ENCODE peak calls at places on chromosomes 12 and 14, in nine cellular contexts. One of them, this sample, is unnamed.

GRCh38 chr14:89702151-89702936 is 252.2 kb downstream of the EFCAB11 start:
- DNase-seq in uterus: peak; percentile 54
- DNase-seq in stomach: no peak
- DNase-seq in Peyer's patch: no peak
- DNase-seq in K562: no peak
- DNase-seq in heart left ventricle: peak; percentile 43
- DNase-seq in testis: peak; percentile 54
- DNase-seq in lower leg skin: peak; percentile 87
- DNase-seq in body of pancreas: peak; percentile 19
- DNase-seq in this sample: no peak

GRCh38 chr12:39467432-39467870 is 24.5 kb upstream of the KIF21A start:
- DNase-seq in uterus: no peak
- DNase-seq in stomach: no peak
- DNase-seq in Peyer's patch: no peak
- DNase-seq in K562: no peak
- DNase-seq in heart left ventricle: no peak
- DNase-seq in testis: no peak
- DNase-seq in lower leg skin: no peak
- DNase-seq in body of pancreas: no peak
- DNase-seq in this sample: no peak

GRCh38 chr14:24368562-24369252 is 723 bp downstream of the NFATC4 start:
- DNase-seq in uterus: peak; percentile 83
- DNase-seq in stomach: no peak
- DNase-seq in Peyer's patch: peak; percentile 38
- DNase-seq in K562: peak; percentile 42
- DNase-seq in heart left ventricle: peak; percentile 49
- DNase-seq in testis: peak; percentile 39
- DNase-seq in lower leg skin: peak; percentile 93
- DNase-seq in body of pancreas: peak; percentile 46
- DNase-seq in this sample: peak; percentile 45

GRCh38 chr14:71372411-71372838 is 465.2 kb downstream of the PCNX1 start:
- DNase-seq in uterus: no peak
- DNase-seq in stomach: no peak
- DNase-seq in Peyer's patch: no peak
- DNase-seq in K562: no peak
- DNase-seq in heart left ventricle: no peak
- DNase-seq in testis: no peak
- DNase-seq in lower leg skin: no peak
- DNase-seq in body of pancreas: no peak
- DNase-seq in this sample: no peak

GRCh38 chr12:5584776-5585560 is 153.1 kb downstream of the NTF3 start:
- DNase-seq in uterus: no peak
- DNase-seq in stomach: no peak
- DNase-seq in Peyer's patch: no peak
- DNase-seq in K562: no peak
- DNase-seq in heart left ventricle: no peak
- DNase-seq in testis: no peak
- DNase-seq in lower leg skin: no peak
- DNase-seq in body of pancreas: no peak
- DNase-seq in this sample: no peak

GRCh38 chr14:102580552-102581110 is 11.8 kb upstream of the RCOR1 start:
- DNase-seq in uterus: no peak
- DNase-seq in stomach: no peak
- DNase-seq in Peyer's patch: no peak
- DNase-seq in K562: no peak
- DNase-seq in heart left ventricle: no peak
- DNase-seq in testis: no peak
- DNase-seq in lower leg skin: no peak
- DNase-seq in body of pancreas: no peak
- DNase-seq in this sample: no peak

GRCh38 chr12:41225179-41225578 is 37.1 kb downstream of the PDZRN4 start:
- DNase-seq in uterus: no peak
- DNase-seq in stomach: no peak
- DNase-seq in Peyer's patch: no peak
- DNase-seq in K562: no peak
- DNase-seq in heart left ventricle: no peak
- DNase-seq in testis: no peak
- DNase-seq in lower leg skin: no peak
- DNase-seq in body of pancreas: no peak
- DNase-seq in this sample: no peak

GRCh38 chr12:91339106-91339505 is 156.5 kb upstream of the DCN start:
- DNase-seq in uterus: no peak
- DNase-seq in stomach: no peak
- DNase-seq in Peyer's patch: no peak
- DNase-seq in K562: no peak
- DNase-seq in heart left ventricle: no peak
- DNase-seq in testis: no peak
- DNase-seq in lower leg skin: no peak
- DNase-seq in body of pancreas: no peak
- DNase-seq in this sample: no peak

GRCh38 chr14:102817318-102817717 is 40.1 kb downstream of the TRAF3 start:
- DNase-seq in uterus: no peak
- DNase-seq in stomach: no peak
- DNase-seq in Peyer's patch: no peak
- DNase-seq in K562: no peak
- DNase-seq in heart left ventricle: no peak
- DNase-seq in testis: no peak
- DNase-seq in lower leg skin: peak; percentile 18
- DNase-seq in body of pancreas: no peak
- DNase-seq in this sample: no peak

GRCh38 chr12:59268295-59268809 is 327.5 kb upstream of the SLC16A7 start:
- DNase-seq in uterus: no peak
- DNase-seq in stomach: no peak
- DNase-seq in Peyer's patch: no peak
- DNase-seq in K562: no peak
- DNase-seq in heart left ventricle: no peak
- DNase-seq in testis: no peak
- DNase-seq in lower leg skin: no peak
- DNase-seq in body of pancreas: no peak
- DNase-seq in this sample: no peak

GRCh38 chr12:55074771-55075170 is 51.4 kb upstream of the OR9K2 start:
- DNase-seq in uterus: no peak
- DNase-seq in stomach: no peak
- DNase-seq in Peyer's patch: peak; percentile 20
- DNase-seq in K562: no peak
- DNase-seq in heart left ventricle: no peak
- DNase-seq in testis: no peak
- DNase-seq in lower leg skin: no peak
- DNase-seq in body of pancreas: no peak
- DNase-seq in this sample: no peak

GRCh38 chr12:100718212-100718611 is 76.4 kb upstream of the ANO4 start:
- DNase-seq in uterus: no peak
- DNase-seq in stomach: no peak
- DNase-seq in Peyer's patch: no peak
- DNase-seq in K562: no peak
- DNase-seq in heart left ventricle: no peak
- DNase-seq in testis: no peak
- DNase-seq in lower leg skin: no peak
- DNase-seq in body of pancreas: no peak
- DNase-seq in this sample: no peak

GRCh38 chr12:108691154-108691994 is 39.9 kb downstream of the CORO1C start:
- DNase-seq in uterus: peak; percentile 96
- DNase-seq in stomach: peak; percentile 80
- DNase-seq in Peyer's patch: peak; percentile 79
- DNase-seq in K562: peak; percentile 89
- DNase-seq in heart left ventricle: peak; percentile 95
- DNase-seq in testis: peak; percentile 95
- DNase-seq in lower leg skin: peak; percentile 98
- DNase-seq in body of pancreas: peak; percentile 85
- DNase-seq in this sample: peak; percentile 99
- TF ChIP-seq POLR2A in uterus: peak; percentile 52
- TF ChIP-seq POLR2A in stomach: no peak
- TF ChIP-seq POLR2A in Peyer's patch: peak; percentile 27
- TF ChIP-seq POLR2A in K562: peak; percentile 83
- TF ChIP-seq POLR2A in heart left ventricle: no peak
- TF ChIP-seq POLR2A in testis: no peak
- TF ChIP-seq POLR2A in lower leg skin: no peak
- TF ChIP-seq POLR2A in body of pancreas: no peak
- TF ChIP-seq POLR2A in this sample: peak; percentile 94

GRCh38 chr14:98808494-98809407 is 463.2 kb downstream of the BCL11B start:
- DNase-seq in uterus: no peak
- DNase-seq in stomach: peak; percentile 60
- DNase-seq in Peyer's patch: no peak
- DNase-seq in K562: no peak
- DNase-seq in heart left ventricle: no peak
- DNase-seq in testis: peak; percentile 15
- DNase-seq in lower leg skin: no peak
- DNase-seq in body of pancreas: peak; percentile 28
- DNase-seq in this sample: no peak
- TF ChIP-seq POLR2A in uterus: no peak
- TF ChIP-seq POLR2A in stomach: no peak
- TF ChIP-seq POLR2A in Peyer's patch: no peak
- TF ChIP-seq POLR2A in K562: no peak
- TF ChIP-seq POLR2A in heart left ventricle: no peak
- TF ChIP-seq POLR2A in testis: no peak
- TF ChIP-seq POLR2A in lower leg skin: no peak
- TF ChIP-seq POLR2A in body of pancreas: no peak
- TF ChIP-seq POLR2A in this sample: no peak

DNA sequence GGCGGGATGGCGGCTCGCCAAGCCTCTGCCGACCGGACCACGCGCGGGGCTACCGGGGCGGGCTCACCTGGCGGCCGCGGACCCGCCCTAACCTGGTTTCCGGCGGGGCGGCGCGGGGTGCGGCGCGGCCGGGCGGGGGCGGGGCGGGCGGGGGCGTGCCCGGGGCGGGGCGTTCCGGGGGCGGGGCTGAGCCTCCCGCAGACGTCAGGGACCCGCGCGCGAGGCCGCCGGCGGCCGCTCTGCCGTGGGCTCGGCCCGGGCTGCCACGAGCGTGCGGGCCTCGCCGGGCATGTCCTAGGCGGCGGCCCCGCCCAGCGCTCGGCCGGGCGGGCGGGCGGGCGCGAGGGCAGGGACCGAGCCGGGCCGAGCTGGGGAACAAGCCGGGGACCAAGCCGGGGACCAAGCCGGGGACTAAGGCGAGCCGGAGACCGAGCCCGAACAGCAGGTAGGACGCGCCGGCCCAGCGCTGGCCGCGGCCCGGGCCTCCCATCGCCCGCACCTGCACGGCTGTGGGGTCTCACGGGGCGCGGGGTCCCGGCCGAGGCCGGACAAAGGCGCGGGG is at the start of gene CEP170B:
- DNase-seq in uterus: no peak
- DNase-seq in stomach: peak; percentile 68
- DNase-seq in Peyer's patch: peak; percentile 18
- DNase-seq in K562: peak; percentile 85
- DNase-seq in heart left ventricle: no peak
- DNase-seq in testis: peak; percentile 44
- DNase-seq in lower leg skin: no peak
- DNase-seq in body of pancreas: peak; percentile 67
- DNase-seq in this sample: peak; percentile 29
- TF ChIP-seq POLR2A in uterus: no peak
- TF ChIP-seq POLR2A in stomach: no peak
- TF ChIP-seq POLR2A in Peyer's patch: no peak
- TF ChIP-seq POLR2A in K562: no peak
- TF ChIP-seq POLR2A in heart left ventricle: no peak
- TF ChIP-seq POLR2A in testis: no peak
- TF ChIP-seq POLR2A in lower leg skin: no peak
- TF ChIP-seq POLR2A in body of pancreas: no peak
- TF ChIP-seq POLR2A in this sample: no peak

DNA sequence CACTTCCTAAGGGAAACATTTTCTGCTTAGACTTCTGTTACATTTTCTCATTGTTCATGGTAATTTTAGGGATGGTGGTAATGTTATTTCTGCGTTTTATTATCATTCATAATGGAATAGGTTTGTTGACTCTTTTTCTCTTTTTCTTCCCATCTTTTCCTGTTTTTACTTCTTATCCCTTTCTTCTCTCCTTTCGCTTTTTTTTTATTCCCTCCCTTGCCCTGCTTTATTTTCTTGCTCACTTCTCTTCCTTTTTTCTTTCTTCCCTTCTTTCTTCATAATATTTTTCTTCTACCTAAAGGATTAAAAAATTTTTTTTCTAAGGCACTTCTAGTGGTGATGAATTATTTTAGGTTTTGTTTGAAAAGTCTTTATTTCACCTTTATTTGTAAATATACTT is 45.6 kb downstream of the CNOT2 start:
- DNase-seq in uterus: no peak
- DNase-seq in stomach: no peak
- DNase-seq in Peyer's patch: no peak
- DNase-seq in K562: no peak
- DNase-seq in heart left ventricle: no peak
- DNase-seq in testis: no peak
- DNase-seq in lower leg skin: no peak
- DNase-seq in body of pancreas: no peak
- DNase-seq in this sample: no peak
- TF ChIP-seq POLR2A in uterus: no peak
- TF ChIP-seq POLR2A in stomach: no peak
- TF ChIP-seq POLR2A in Peyer's patch: no peak
- TF ChIP-seq POLR2A in K562: no peak
- TF ChIP-seq POLR2A in heart left ventricle: no peak
- TF ChIP-seq POLR2A in testis: no peak
- TF ChIP-seq POLR2A in lower leg skin: no peak
- TF ChIP-seq POLR2A in body of pancreas: no peak
- TF ChIP-seq POLR2A in this sample: no peak